ENCODE peak calls at places on chromosomes 1 and 21, in six cellular contexts. Z, B, D, F, M and Y are unnamed samples. For H3K27me3 and H3K4me1, the result is how much of the 10 kb centered on the place peaks cover.

GRCh38 chr1:47688161-47688560 is 250.3 kb downstream of the FOXD2 start:
- DNase-seq in Z (peak), M (peak), D (no peak), F (peak), B (peak), Y (no peak)

GRCh38 chr1:202702088-202702487 is 8.2 kb downstream of the SYT2 start:
- DNase-seq in Z (peak), D (no peak), F (no peak), B (peak), M (no peak), Y (no peak)

GRCh38 chr1:110519125-110519810 is at the start of gene KCNA10:
- DNase-seq in Z (no peak), F (no peak), D (no peak), M (no peak), B (no peak), Y (no peak)

GRCh38 chr1:103529746-103530145 is 4.2 kb downstream of the RNPC3 start:
- DNase-seq in F (no peak), M (no peak), Z (peak), D (no peak), B (no peak), Y (no peak)

GRCh38 chr21:46253610-46254124 is 25.1 kb upstream of the LSS start:
- DNase-seq in D (peak), Z (no peak), B (peak), F (no peak), M (no peak), Y (peak)

GRCh38 chr1:115077286-115077983 is 11.9 kb downstream of the TSPAN2 start:
- DNase-seq in B (no peak), F (no peak), D (no peak), Z (no peak), M (no peak), Y (no peak)

GRCh38 chr1:47963568-47963973 is 33.6 kb downstream of the TRABD2B start:
- DNase-seq in F (no peak), D (no peak), M (no peak), B (no peak), Z (peak), Y (no peak)

GRCh38 chr1:22804969-22805671 is 94.5 kb downstream of the EPHB2 start:
- DNase-seq in D (no peak), B (no peak), Z (no peak), M (no peak), F (no peak), Y (no peak)

GRCh38 chr1:30185809-30186208 is 537.6 kb downstream of the MATN1 start:
- DNase-seq in F (no peak), Z (no peak), B (no peak), D (no peak), M (no peak), Y (no peak)

GRCh38 chr1:76865696-76866291 is 1.5 kb upstream of the ST6GALNAC5 start:
- DNase-seq in F (no peak), Z (no peak), B (no peak), M (no peak), D (no peak), Y (no peak)

GRCh38 chr21:46564391-46564790 is 40.5 kb downstream of the S100B start:
- DNase-seq in Z (no peak), M (no peak), B (no peak), D (no peak), F (no peak), Y (no peak)

GRCh38 chr1:59215766-59216291 is 81.1 kb upstream of the FGGY start:
- DNase-seq in Z (no peak), B (no peak), M (no peak), F (no peak), D (no peak), Y (no peak)

GRCh38 chr1:25616932-25617625 is 488 bp downstream of the MAN1C1 start:
- DNase-seq in B (peak), F (no peak), Z (no peak), D (no peak), M (no peak), Y (peak)

GRCh38 chr1:3707298-3707938 is 44.8 kb upstream of the CCDC27 start:
- DNase-seq in B (no peak), M (peak), Z (no peak), F (no peak), D (no peak), Y (no peak)

GRCh38 chr1:10791117-10791951 is 5.1 kb downstream of the CASZ1 start:
- DNase-seq in M (no peak), B (no peak), Z (no peak), F (no peak), D (no peak), Y (no peak)

GRCh38 chr21:39726133-39726532 is 18.9 kb upstream of the IGSF5 start:
- DNase-seq in B (no peak), M (no peak), F (no peak), D (no peak), Z (no peak), Y (no peak)

GRCh38 chr1:111139234-111139955 is 498 bp downstream of the DRAM2 start:
- DNase-seq in B (no peak), Z (peak), F (peak), D (peak), M (peak), Y (peak)

DNA sequence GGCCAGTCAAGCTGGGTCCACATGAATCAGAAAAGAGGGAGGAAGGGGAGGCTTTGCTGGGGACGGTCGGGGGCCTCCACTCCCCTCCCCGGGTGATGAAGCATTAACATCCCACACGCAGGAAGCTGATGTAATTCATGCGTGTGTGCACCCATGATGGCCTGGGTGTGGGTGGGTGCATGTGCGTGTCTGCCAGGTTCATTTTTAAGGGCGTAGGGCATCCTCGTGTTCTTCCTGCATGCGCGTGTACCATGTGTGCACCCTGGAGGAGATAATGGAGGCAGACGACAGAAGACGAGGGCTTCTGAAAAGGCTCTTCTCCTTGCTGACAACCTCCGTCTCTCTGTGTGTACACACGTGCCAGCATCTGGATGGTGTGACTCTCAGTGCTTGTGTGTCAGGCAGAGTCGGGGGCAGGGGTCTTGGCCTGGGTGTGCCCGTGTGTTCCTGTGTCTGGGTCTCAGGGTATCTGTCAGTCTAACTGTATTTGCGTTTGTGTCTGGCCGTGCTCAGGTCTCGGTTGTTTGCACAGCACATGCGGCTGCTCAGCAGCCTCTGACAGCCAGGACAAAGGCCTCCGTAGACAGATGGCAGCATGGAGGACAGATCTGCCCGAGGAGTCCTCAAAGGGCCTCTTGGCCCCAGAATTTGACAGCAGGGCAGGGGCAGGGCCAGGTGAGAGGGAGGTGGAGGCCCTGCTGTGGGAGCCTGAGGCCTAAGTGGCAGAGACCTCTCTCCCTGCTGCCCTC is 2.4 kb downstream of the RAP1GAP start:
- DNase-seq in B (peak), Z (peak), M (no peak), D (no peak), F (peak), Y (no peak)
- H3K27me3 ChIP-seq in B (under half), Z (under half), M (under half), D (under half), F (under half), Y (under half)

DNA sequence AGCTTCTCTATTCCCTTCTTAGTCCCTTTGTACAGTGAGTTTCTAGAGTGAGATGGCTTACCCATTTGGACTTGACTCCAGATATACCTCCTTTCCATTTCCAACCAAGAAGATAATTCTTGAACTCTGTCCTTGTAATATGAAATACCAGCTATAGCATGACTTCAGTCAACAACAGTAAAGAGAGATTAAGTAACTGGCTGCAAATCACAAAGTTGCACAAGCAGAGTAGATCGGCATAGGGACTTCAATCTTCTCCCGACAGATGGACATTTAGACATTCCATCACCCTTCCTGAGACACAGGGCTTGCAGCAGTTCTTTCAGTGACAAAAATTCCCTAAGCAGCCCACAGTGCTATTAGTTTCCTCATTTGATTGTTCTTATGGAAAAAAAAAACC is 44.6 kb downstream of the JAK1 start:
- DNase-seq in B (no peak), M (no peak), F (no peak), Z (no peak), D (no peak), Y (no peak)
- H3K27ac ChIP-seq in B (no peak), M (no peak), F (no peak), Z (no peak), D (no peak), Y (no peak)

DNA sequence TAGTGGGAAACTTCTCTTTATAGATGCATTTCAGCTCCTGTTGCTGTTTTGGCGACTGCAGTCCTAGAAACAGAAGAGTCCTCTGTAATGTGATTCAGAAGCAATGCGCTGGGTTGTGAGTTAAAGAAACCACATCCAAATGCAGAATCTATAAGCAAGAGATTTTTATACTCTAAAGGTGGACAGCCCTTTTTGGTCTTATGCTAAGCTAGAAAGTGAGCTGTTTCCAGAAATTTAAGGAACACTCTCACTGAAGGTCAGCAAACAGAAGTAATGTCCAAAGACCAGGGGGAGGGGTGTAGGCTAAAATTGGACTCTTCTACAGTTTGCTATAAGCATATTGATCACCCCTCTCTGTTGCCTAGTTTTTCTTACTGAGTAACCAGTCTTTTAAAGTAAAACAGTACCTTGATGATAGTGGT is 30.7 kb downstream of the DUSP10 start:
- DNase-seq in B (no peak), Z (no peak), F (no peak), D (no peak), M (no peak), Y (no peak)
- H3K4me1 ChIP-seq in B (under half), Z (under half), F (under half), D (under half), M (under half), Y (half or more)

DNA sequence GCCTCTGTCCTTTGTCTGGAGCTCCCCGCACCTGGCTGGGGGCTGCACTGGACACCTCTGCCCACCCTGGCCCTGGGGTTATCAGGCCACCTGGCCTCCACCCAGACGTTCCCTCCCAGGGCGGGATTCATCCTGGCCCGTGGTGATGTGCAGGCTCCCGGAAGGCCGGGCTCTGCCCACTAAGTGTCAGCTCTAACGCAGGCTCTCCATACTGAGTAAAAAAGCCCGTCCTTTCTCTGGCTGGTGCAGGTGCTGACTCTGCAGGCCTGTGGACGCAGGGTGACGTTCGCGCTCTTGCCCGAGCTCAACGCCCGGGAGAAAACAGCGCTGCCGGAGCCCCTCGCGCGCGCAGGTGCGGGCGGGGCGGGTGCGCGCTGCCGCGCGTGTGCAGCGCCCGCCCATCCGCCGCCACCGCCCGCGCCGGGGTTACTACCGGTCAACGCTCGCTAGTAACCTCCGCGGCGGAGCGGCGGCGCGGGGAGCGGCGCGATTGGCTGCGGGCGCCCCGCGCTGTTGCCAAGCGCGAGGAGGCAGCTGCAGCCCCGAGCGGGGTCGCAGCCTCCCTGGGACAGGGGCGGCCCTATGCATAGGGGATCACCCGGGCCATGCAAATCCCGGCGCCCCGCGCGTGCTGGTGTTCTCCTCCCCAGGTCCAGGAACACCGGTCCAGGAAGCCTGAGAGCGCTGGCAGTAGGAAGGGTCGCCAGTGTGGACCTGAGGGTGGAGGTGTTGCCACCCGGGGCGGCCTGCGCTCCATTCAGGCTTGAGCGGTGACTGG is 15.7 kb downstream of the ABCG1 start:
- DNase-seq in Z (peak), M (peak), D (peak), F (peak), B (peak), Y (peak)
- H3K27me3 ChIP-seq in Z (under half), M (under half), D (under half), F (under half), B (under half), Y (under half)

GRCh38 chr21:41426656-41427311 is 745 bp downstream of the MX1 start:
- DNase-seq in F (no peak), M (peak), B (no peak), D (no peak), Z (no peak), Y (no peak)
- H3K27ac ChIP-seq in F (peak), M (no peak), B (peak), D (peak), Z (no peak), Y (peak)

GRCh38 chr1:9624081-9624480 is 27.4 kb upstream of the PIK3CD start:
- DNase-seq in D (no peak), M (no peak), F (no peak), B (no peak), Z (no peak), Y (no peak)

GRCh38 chr1:9629445-9630201 is 21.9 kb upstream of the PIK3CD start:
- DNase-seq in Z (no peak), B (peak), M (no peak), D (peak), F (peak), Y (peak)

GRCh38 chr1:9625761-9626160 is 25.8 kb upstream of the PIK3CD start:
- DNase-seq in D (no peak), M (no peak), B (no peak), F (no peak), Z (no peak), Y (no peak)

GRCh38 chr1:9628541-9629444 is 22.7 kb upstream of the PIK3CD start:
- DNase-seq in B (no peak), M (no peak), F (no peak), Z (no peak), D (peak), Y (peak)

DNA sequence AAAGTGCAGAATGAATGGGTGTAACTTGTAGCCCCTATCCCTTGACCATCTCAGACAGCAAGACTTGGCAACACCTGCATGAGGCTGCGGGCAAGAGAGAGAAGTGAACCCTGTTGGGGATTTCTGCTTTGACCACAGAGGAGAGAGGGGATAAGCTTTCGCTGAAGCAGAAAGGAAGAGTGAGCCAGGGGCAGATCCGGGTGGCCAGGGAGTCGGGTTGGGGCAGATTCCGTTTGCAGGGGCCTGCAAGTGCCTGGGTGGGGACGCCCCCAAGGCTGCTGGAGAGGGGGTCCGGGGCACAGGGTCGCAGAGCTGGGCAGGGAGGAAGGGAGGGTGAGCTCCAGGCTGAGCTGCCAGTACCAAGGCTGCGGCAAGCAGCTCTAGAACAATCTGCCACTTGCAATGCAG is 25.3 kb upstream of the PIK3CD start:
- DNase-seq in Z (no peak), D (no peak), F (no peak), B (no peak), M (no peak), Y (no peak)
- H3K4me1 ChIP-seq in Z (under half), D (under half), F (under half), B (under half), M (under half), Y (under half)